ENCODE peak calls at places on chromosome 16, in five cellular contexts. G is HepG2, U is HCT116, A is Panc1, T is upper lobe of left lung. W is an unnamed sample.
A peak's percentile ranks its signal among the peaks of the same experiment; 100 is the strongest.

GRCh38 chr16:23354246-23354645 is 52.1 kb downstream of the SCNN1B start:
- ATAC-seq in G (peak; percentile 25), U (no peak), A (no peak), T (no peak), W (no peak)

GRCh38 chr16:89067677-89068076 is 26.0 kb upstream of the ACSF3 start:
- ATAC-seq in G (no peak), U (no peak), A (no peak), T (no peak), W (no peak)

GRCh38 chr16:30539000-30539964 is 4.6 kb upstream of the ZNF747 start:
- ATAC-seq in G (no peak), U (no peak), A (no peak), T (no peak), W (no peak)

GRCh38 chr16:16120382-16121184 is 102.7 kb downstream of the ABCC6 start:
- ATAC-seq in G (no peak), U (no peak), A (peak; percentile 22), T (peak; percentile 19), W (peak; percentile 59)

GRCh38 chr16:69438465-69438864 is 14.0 kb downstream of the CYB5B start:
- ATAC-seq in G (no peak), U (no peak), A (no peak), T (no peak), W (no peak)

GRCh38 chr16:57152096-57153093 is 33.4 kb downstream of the PSME3IP1 start:
- ATAC-seq in G (peak; percentile 21), U (no peak), A (no peak), T (no peak), W (no peak)

GRCh38 chr16:58176608-58177346 is 21.1 kb downstream of the CSNK2A2 start:
- ATAC-seq in G (no peak), U (no peak), A (no peak), T (no peak), W (no peak)

GRCh38 chr16:50324345-50324744 is 44.4 kb downstream of the BRD7 start:
- ATAC-seq in G (no peak), U (no peak), A (no peak), T (no peak), W (no peak)

GRCh38 chr16:48999034-48999433 is 282.6 kb downstream of the CBLN1 start:
- ATAC-seq in G (no peak), U (no peak), A (no peak), T (no peak), W (no peak)

GRCh38 chr16:67961551-67961957 is 6.9 kb downstream of the SLC12A4 start:
- ATAC-seq in G (no peak), U (no peak), A (no peak), T (no peak), W (no peak)

GRCh38 chr16:82470506-82471196 is 156.1 kb upstream of the CDH13 start:
- ATAC-seq in G (peak; percentile 64), U (no peak), A (no peak), T (no peak), W (no peak)

GRCh38 chr16:56399492-56399891 is 25.9 kb downstream of the AMFR start:
- ATAC-seq in G (no peak), U (no peak), A (no peak), T (no peak), W (no peak)

GRCh38 chr16:50284131-50284911 is 18.0 kb downstream of the ADCY7 start:
- ATAC-seq in G (peak; percentile 18), U (no peak), A (no peak), T (peak; percentile 38), W (no peak)

GRCh38 chr16:55325458-55326109 is 1.6 kb downstream of the IRX6 start:
- ATAC-seq in G (no peak), U (no peak), A (no peak), T (no peak), W (no peak)

GRCh38 chr16:5615868-5616642 is 518.5 kb upstream of the EEF2KMT start:
- ATAC-seq in G (peak; percentile 98), U (peak; percentile 99), A (peak; percentile 94), T (peak; percentile 71), W (peak; percentile 43)
- TF ChIP-seq CTCF in G (peak; percentile 92), U (peak; percentile 84), A (peak; percentile 93), T (peak; percentile 49), W (peak; percentile 54)

GRCh38 chr16:85138073-85138824 is 26.0 kb upstream of the CIBAR2 start:
- ATAC-seq in G (no peak), U (no peak), A (no peak), T (no peak), W (no peak)
- TF ChIP-seq POLR2AphosphoS5 in G (no peak), U (no peak), A (no peak), T (no peak), W (no peak)

GRCh38 chr16:72989203-72989991 is 58.5 kb downstream of the ZFHX3 start:
- ATAC-seq in G (no peak), U (peak; percentile 77), A (no peak), T (peak; percentile 64), W (peak; percentile 52)

GRCh38 chr16:72991211-72991610 is 56.7 kb downstream of the ZFHX3 start:
- ATAC-seq in G (no peak), U (no peak), A (no peak), T (no peak), W (no peak)

GRCh38 chr16:72988568-72988967 is 59.4 kb downstream of the ZFHX3 start:
- ATAC-seq in G (no peak), U (no peak), A (no peak), T (no peak), W (no peak)

GRCh38 chr16:72990571-72990970 is 57.4 kb downstream of the ZFHX3 start:
- ATAC-seq in G (no peak), U (no peak), A (no peak), T (no peak), W (no peak)

GRCh38 chr16:72990003-72990521 is 57.9 kb downstream of the ZFHX3 start:
- ATAC-seq in G (peak; percentile 18), U (peak; percentile 91), A (peak; percentile 81), T (peak; percentile 76), W (peak; percentile 74)
- TF ChIP-seq CTCF in G (no peak), U (no peak), A (no peak), T (no peak), W (no peak)

GRCh38 chr16:4837733-4838501 is 9.2 kb downstream of the GLYR1 start:
- ATAC-seq in G (no peak), U (no peak), A (no peak), T (no peak), W (no peak)
- TF ChIP-seq POLR2AphosphoS5 in G (no peak), U (no peak), A (no peak), T (no peak), W (no peak)